ENCODE peak calls at places on chromosomes 7 and 10, in nine cellular contexts. H, K, B, R, S, I, M, X and D are unnamed samples.
A peak's percentile ranks its signal among the peaks of the same experiment; 100 is the strongest.

GRCh38 chr10:97618733-97619132 is 14.6 kb downstream of the MORN4 start:
- DNase-seq in H (no peak), K (no peak), B (no peak), R (no peak), S (no peak), I (no peak), M (no peak), X (no peak), D (no peak)

GRCh38 chr10:62912086-62912485 is 95.9 kb upstream of the EGR2 start:
- DNase-seq in H (no peak), K (no peak), B (no peak), R (no peak), S (no peak), I (no peak), M (no peak), X (no peak), D (no peak)

GRCh38 chr10:132372516-132373095 is 24.4 kb upstream of the PWWP2B start:
- DNase-seq in H (no peak), K (peak; percentile 28), B (no peak), R (no peak), S (no peak), I (peak; percentile 20), M (no peak), X (no peak), D (peak; percentile 43)

GRCh38 chr7:106891545-106892410 is 26.7 kb downstream of the PIK3CG start:
- DNase-seq in H (no peak), K (no peak), B (no peak), R (no peak), S (no peak), I (no peak), M (no peak), X (no peak), D (no peak)

GRCh38 chr10:26217396-26218105 is 977 bp downstream of the GAD2 start:
- DNase-seq in H (no peak), K (no peak), B (peak; percentile 81), R (no peak), S (no peak), I (no peak), M (no peak), X (no peak), D (no peak)

GRCh38 chr10:63627881-63628296 is 106.7 kb downstream of the REEP3 start:
- DNase-seq in H (no peak), K (no peak), B (no peak), R (no peak), S (no peak), I (no peak), M (no peak), X (no peak), D (no peak)

GRCh38 chr10:44922826-44923545 is 11.8 kb downstream of the TMEM72 start:
- DNase-seq in H (no peak), K (no peak), B (no peak), R (no peak), S (no peak), I (no peak), M (no peak), X (no peak), D (peak; percentile 32)

GRCh38 chr10:117920956-117921355 is 125.8 kb downstream of the RAB11FIP2 start:
- DNase-seq in H (no peak), K (no peak), B (no peak), R (no peak), S (no peak), I (no peak), M (no peak), X (no peak), D (no peak)

GRCh38 chr7:80681272-80681885 is 42.9 kb downstream of the CD36 start:
- DNase-seq in H (no peak), K (no peak), B (no peak), R (no peak), S (no peak), I (no peak), M (no peak), X (no peak), D (no peak)

GRCh38 chr10:78337646-78338391 is 304.2 kb downstream of the RPS24 start:
- DNase-seq in H (no peak), K (peak; percentile 38), B (peak; percentile 20), R (peak; percentile 15), S (no peak), I (no peak), M (no peak), X (no peak), D (peak; percentile 61)

GRCh38 chr7:127107601-127108007 is 145.1 kb downstream of the GRM8 start:
- DNase-seq in H (no peak), K (no peak), B (peak; percentile 75), R (peak; percentile 58), S (peak; percentile 31), I (no peak), M (no peak), X (peak; percentile 58), D (no peak)

GRCh38 chr10:57982091-57982490 is 285.6 kb downstream of the IPMK start:
- DNase-seq in H (no peak), K (no peak), B (no peak), R (no peak), S (no peak), I (no peak), M (no peak), X (no peak), D (no peak)

GRCh38 chr10:129328531-129328930 is 138.5 kb upstream of the MGMT start:
- DNase-seq in H (no peak), K (no peak), B (no peak), R (no peak), S (no peak), I (no peak), M (no peak), X (no peak), D (no peak)

GRCh38 chr10:373516-374309 is 238.5 kb downstream of the ZMYND11 start:
- DNase-seq in H (no peak), K (peak; percentile 84), B (no peak), R (no peak), S (no peak), I (no peak), M (no peak), X (peak; percentile 21), D (peak; percentile 83)

GRCh38 chr10:21265622-21266021 is 259.9 kb downstream of the SKIDA1 start:
- DNase-seq in H (no peak), K (no peak), B (no peak), R (no peak), S (no peak), I (no peak), M (no peak), X (no peak), D (no peak)

GRCh38 chr10:94212876-94213595 is 149.7 kb downstream of the NOC3L start:
- DNase-seq in H (peak; percentile 37), K (peak; percentile 69), B (no peak), R (peak; percentile 24), S (no peak), I (no peak), M (no peak), X (no peak), D (peak; percentile 82)

GRCh38 chr10:108545921-108546320 is 1377.4 kb downstream of the XPNPEP1 start:
- DNase-seq in H (no peak), K (no peak), B (no peak), R (no peak), S (no peak), I (no peak), M (no peak), X (no peak), D (no peak)

GRCh38 chr10:6537704-6538103 is 42.4 kb downstream of the PRKCQ start:
- DNase-seq in H (no peak), K (no peak), B (no peak), R (no peak), S (no peak), I (no peak), M (peak; percentile 43), X (no peak), D (no peak)

GRCh38 chr7:123041085-123041484 is 45.6 kb upstream of the TAS2R16 start:
- DNase-seq in H (no peak), K (no peak), B (no peak), R (no peak), S (no peak), I (no peak), M (no peak), X (no peak), D (no peak)

GRCh38 chr10:121378402-121378801 is 219.8 kb downstream of the FGFR2 start:
- DNase-seq in H (no peak), K (no peak), B (no peak), R (no peak), S (no peak), I (no peak), M (no peak), X (no peak), D (no peak)

GRCh38 chr7:134771889-134772288 is 7.5 kb upstream of the CALD1 start:
- DNase-seq in H (no peak), K (no peak), B (no peak), R (no peak), S (no peak), I (no peak), M (no peak), X (no peak), D (no peak)

GRCh38 chr10:99234067-99234738 is 1.4 kb downstream of the HPSE2 start:
- DNase-seq in H (peak; percentile 42), K (peak; percentile 72), B (peak; percentile 72), R (peak; percentile 54), S (peak; percentile 64), I (no peak), M (peak; percentile 42), X (no peak), D (peak; percentile 61)

GRCh38 chr10:88232029-88232895 is 350.9 kb downstream of the RNLS start:
- DNase-seq in H (peak; percentile 79), K (peak; percentile 82), B (no peak), R (peak; percentile 45), S (peak; percentile 49), I (no peak), M (peak; percentile 89), X (no peak), D (peak; percentile 88)

GRCh38 chr7:155805826-155806095 is 6.5 kb downstream of the SHH start:
- DNase-seq in H (no peak), K (no peak), B (no peak), R (no peak), S (no peak), I (no peak), M (no peak), X (no peak), D (no peak)
- H3K4me1 ChIP-seq in H (peaks cover 22% of the 10 kb centered on the region), K (peaks cover 61% of the 10 kb centered on the region), B (peaks cover 8% of the 10 kb centered on the region), R (peaks cover 15% of the 10 kb centered on the region), S (peaks cover 44% of the 10 kb centered on the region), I (peaks cover 33% of the 10 kb centered on the region), M (peaks cover 69% of the 10 kb centered on the region), X (no peaks in the 10 kb centered on the region), D (peaks cover 71% of the 10 kb centered on the region)

GRCh38 chr7:1458676-1459511 is at the start of gene MICALL2:
- DNase-seq in H (peak; percentile 90), K (peak; percentile 94), B (no peak), R (peak; percentile 80), S (peak; percentile 77), I (peak; percentile 79), M (peak; percentile 78), X (peak; percentile 16), D (peak; percentile 95)
- H3K4me1 ChIP-seq in H (peaks cover 20% of the 10 kb centered on the region), K (peaks cover 86% of the 10 kb centered on the region), B (no peaks in the 10 kb centered on the region), R (peaks cover 28% of the 10 kb centered on the region), S (peaks cover 28% of the 10 kb centered on the region), I (peaks cover 9% of the 10 kb centered on the region), M (peaks cover 81% of the 10 kb centered on the region), X (peaks cover 24% of the 10 kb centered on the region), D (peaks cover 54% of the 10 kb centered on the region)

GRCh38 chr10:71375954-71376353 is 20.8 kb upstream of the CDH23 start:
- DNase-seq in H (no peak), K (no peak), B (no peak), R (no peak), S (no peak), I (no peak), M (no peak), X (no peak), D (no peak)
- H3K4me1 ChIP-seq in H (peaks cover 6% of the 10 kb centered on the region), K (peaks cover 10% of the 10 kb centered on the region), B (no peaks in the 10 kb centered on the region), R (peaks cover 15% of the 10 kb centered on the region), S (peaks cover 2% of the 10 kb centered on the region), I (no peaks in the 10 kb centered on the region), M (peaks cover 13% of the 10 kb centered on the region), X (peaks cover 9% of the 10 kb centered on the region), D (peaks cover 11% of the 10 kb centered on the region)

GRCh38 chr7:74176555-74176954 is 2.4 kb downstream of the EIF4H start:
- DNase-seq in H (no peak), K (no peak), B (no peak), R (no peak), S (no peak), I (no peak), M (no peak), X (no peak), D (no peak)
- H3K4me1 ChIP-seq in H (peaks cover 69% of the 10 kb centered on the region), K (peaks cover 75% of the 10 kb centered on the region), B (peaks cover 6% of the 10 kb centered on the region), R (peaks cover 27% of the 10 kb centered on the region), S (peaks cover 12% of the 10 kb centered on the region), I (peaks cover 9% of the 10 kb centered on the region), M (peaks cover 88% of the 10 kb centered on the region), X (peaks cover 64% of the 10 kb centered on the region), D (peaks cover 57% of the 10 kb centered on the region)